ENCODE peak calls at places on chromosomes 12 and 14, in six cellular contexts. J, D, H, V, T and L are unnamed samples. For H3K4me1, the result is how much of the 10 kb centered on the place peaks cover.

GRCh38 chr12:3362751-3363150 is 128.3 kb upstream of the PRMT8 start:
- DNase-seq in V (no peak), H (no peak), D (no peak), T (peak), J (no peak), L (no peak)

GRCh38 chr12:19483727-19484126 is 44.4 kb downstream of the AEBP2 start:
- DNase-seq in T (no peak), J (peak), V (no peak), D (no peak), H (no peak), L (no peak)

GRCh38 chr14:88929656-88930436 is 105.4 kb downstream of the TTC8 start:
- DNase-seq in V (no peak), H (no peak), D (no peak), J (no peak), T (peak), L (no peak)

GRCh38 chr12:124295431-124296058 is 652 bp downstream of the RFLNA start:
- DNase-seq in J (no peak), H (no peak), D (no peak), V (no peak), T (no peak), L (no peak)

GRCh38 chr12:54394281-54394719 is 9.8 kb upstream of the ZNF385A start:
- DNase-seq in D (peak), V (peak), J (peak), T (peak), H (peak), L (peak)

GRCh38 chr12:6215932-6216494 is 15.8 kb downstream of the CD9 start:
- DNase-seq in H (peak), T (peak), D (peak), V (no peak), J (peak), L (peak)

GRCh38 chr14:101473045-101473729 is 88.1 kb upstream of the DIO3 start:
- DNase-seq in T (no peak), V (no peak), J (no peak), H (no peak), D (no peak), L (no peak)

GRCh38 chr14:34064349-34064748 is 113.5 kb upstream of the EGLN3 start:
- DNase-seq in T (no peak), J (peak), D (peak), H (peak), V (no peak), L (peak)

GRCh38 chr12:85179680-85180300 is 100.2 kb upstream of the ALX1 start:
- DNase-seq in H (no peak), V (no peak), J (peak), D (peak), T (peak), L (peak)

GRCh38 chr12:43103866-43104265 is 448.1 kb downstream of the ADAMTS20 start:
- DNase-seq in V (no peak), T (no peak), J (no peak), H (no peak), D (no peak), L (no peak)

GRCh38 chr14:84806627-84807026 is 723.3 kb upstream of the FLRT2 start:
- DNase-seq in T (no peak), V (no peak), H (no peak), D (no peak), J (no peak), L (peak)

GRCh38 chr14:100022772-100023451 is 42.3 kb upstream of the EVL start:
- DNase-seq in T (no peak), D (peak), V (no peak), J (peak), H (no peak), L (peak)

GRCh38 chr14:75011356-75012097 is 8.8 kb downstream of the EIF2B2 start:
- DNase-seq in D (peak), J (peak), T (no peak), H (no peak), V (no peak), L (peak)

GRCh38 chr14:103422981-103423600 is 37.9 kb downstream of the MARK3 start:
- DNase-seq in V (no peak), D (peak), H (no peak), T (no peak), J (peak), L (peak)

GRCh38 chr14:79082883-79083282 is 912.7 kb downstream of the NRXN3 start:
- DNase-seq in D (no peak), V (no peak), H (no peak), T (no peak), J (no peak), L (no peak)

GRCh38 chr14:68627868-68628604 is 164.8 kb downstream of the ZFP36L1 start:
- DNase-seq in V (no peak), D (no peak), T (no peak), J (no peak), H (peak), L (no peak)
- H3K4me1 ChIP-seq in V (under half), D (under half), T (under half), J (under half), H (under half), L (under half)

DNA sequence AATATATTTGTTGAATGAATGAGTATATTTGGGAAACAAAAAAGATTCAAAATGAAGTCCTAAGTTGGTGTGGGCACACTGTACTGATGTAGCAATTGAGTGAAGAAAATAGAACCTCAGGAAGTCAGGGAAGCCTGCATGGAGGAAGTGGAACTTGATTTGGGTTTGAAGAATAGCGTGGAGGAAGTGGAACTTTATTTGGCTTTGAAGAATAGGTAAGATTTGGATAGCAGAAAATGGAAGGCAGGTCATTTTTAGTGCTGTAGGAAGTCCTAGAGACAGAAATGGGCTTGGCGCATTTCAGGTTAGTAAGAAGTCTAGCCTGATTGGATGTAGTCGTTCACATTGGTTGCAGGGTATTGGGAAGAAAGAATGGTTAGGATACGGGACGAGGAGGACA is 5.4 kb downstream of the C12orf75 start:
- DNase-seq in T (no peak), H (no peak), D (no peak), J (no peak), V (no peak), L (no peak)
- H3K4me1 ChIP-seq in T (half or more), H (under half), D (under half), J (under half), V (under half), L (under half)

GRCh38 chr12:120247183-120247582 is 18.3 kb downstream of the PXN start:
- DNase-seq in V (no peak), J (no peak), D (no peak), H (no peak), T (no peak), L (no peak)
- H3K4me1 ChIP-seq in V (under half), J (under half), D (under half), H (under half), T (half or more), L (under half)

DNA sequence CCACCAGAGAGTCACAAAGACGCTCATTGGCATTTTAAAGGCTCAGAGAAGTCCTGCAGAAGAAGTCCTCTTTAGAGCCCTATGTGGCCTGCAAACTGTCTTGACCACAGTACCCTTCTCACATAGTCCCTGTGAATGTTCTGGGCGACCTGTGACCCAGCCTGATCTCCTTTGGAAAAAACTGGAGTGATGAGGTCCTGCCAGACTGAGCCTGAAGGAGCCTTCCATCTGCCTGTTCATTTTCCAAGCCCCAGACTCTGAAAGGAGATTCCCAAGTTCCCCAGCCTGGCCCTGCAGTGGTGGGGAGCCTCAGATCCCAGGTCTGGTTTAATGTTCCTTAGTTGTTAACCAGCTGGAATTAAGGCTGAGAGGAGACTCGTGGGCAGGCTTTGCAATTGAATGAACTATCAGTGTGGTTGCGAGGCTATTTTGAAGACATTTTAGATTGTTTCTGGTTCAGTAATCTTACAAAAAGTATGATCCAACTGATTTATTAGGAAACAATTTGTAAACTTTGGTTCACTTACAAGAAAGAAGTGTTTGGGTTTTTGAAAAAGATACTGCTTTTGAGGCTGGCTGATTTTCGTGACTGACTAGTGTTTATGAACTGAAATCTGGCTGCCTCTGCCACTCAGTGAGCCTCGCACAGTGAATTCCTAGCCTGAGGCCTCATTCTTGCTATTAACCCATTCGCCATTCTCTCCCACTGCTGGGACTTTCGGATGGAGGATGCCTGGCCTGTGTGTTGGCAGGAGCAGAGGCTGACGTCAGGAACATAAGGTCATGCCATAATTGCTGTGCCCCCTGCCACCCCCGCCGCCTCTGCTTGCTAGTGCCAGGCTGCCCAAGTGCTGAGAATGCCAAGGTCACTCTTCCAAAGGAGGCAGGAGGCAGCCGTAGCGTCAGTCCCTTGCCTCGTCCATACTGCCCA is 249.0 kb downstream of the CACNA1C start:
- DNase-seq in J (peak), V (no peak), T (no peak), D (peak), H (no peak), L (peak)
- H3K4me1 ChIP-seq in J (under half), V (under half), T (under half), D (under half), H (under half), L (under half)

GRCh38 chr12:57883057-57883456 is 36.5 kb upstream of the CTDSP2 start:
- DNase-seq in V (no peak), H (no peak), D (no peak), J (no peak), T (no peak), L (no peak)

GRCh38 chr12:57881035-57881973 is 34.8 kb upstream of the CTDSP2 start:
- DNase-seq in J (no peak), H (no peak), D (peak), T (no peak), V (no peak), L (peak)

GRCh38 chr12:57882575-57882974 is 36.0 kb upstream of the CTDSP2 start:
- DNase-seq in T (no peak), J (no peak), H (no peak), D (no peak), V (no peak), L (no peak)

GRCh38 chr12:57885207-57885606 is 38.7 kb upstream of the CTDSP2 start:
- DNase-seq in T (no peak), H (no peak), D (no peak), J (no peak), V (no peak), L (no peak)

GRCh38 chr12:57883700-57884099 is 37.2 kb upstream of the CTDSP2 start:
- DNase-seq in T (no peak), H (no peak), J (no peak), D (no peak), V (no peak), L (no peak)
- H3K4me1 ChIP-seq in T (under half), H (under half), J (under half), D (under half), V (under half), L (under half)